ENCODE peak calls at places on chromosomes 3 and 15, in six cellular contexts. J is SK-N-SH, X is nephron progenitor cell, Z is left ventricle myocardium inferior, A is endodermal cell, G is epithelial cell of esophagus. Q is an unnamed sample.

GRCh38 chr15:80609111-80609510 is 86.0 kb upstream of the ABHD17C start:
- DNase-seq in J (no peak), X (no peak), Z (no peak), A (no peak), G (no peak), Q (no peak)

GRCh38 chr3:120170223-120170622 is 76.0 kb upstream of the GSK3B start:
- DNase-seq in J (no peak), X (no peak), Z (no peak), A (no peak), G (peak; percentile 99), Q (no peak)

GRCh38 chr15:30984542-30984941 is 6.9 kb downstream of the MTMR10 start:
- DNase-seq in J (peak; percentile 64), X (no peak), Z (no peak), A (no peak), G (no peak), Q (no peak)

GRCh38 chr15:91298101-91298500 is 198.0 kb downstream of the SV2B start:
- DNase-seq in J (no peak), X (no peak), Z (no peak), A (no peak), G (no peak), Q (no peak)

GRCh38 chr3:118734664-118735063 is 300.0 kb downstream of the IGSF11 start:
- DNase-seq in J (no peak), X (no peak), Z (no peak), A (no peak), G (no peak), Q (no peak)

GRCh38 chr3:38626171-38626570 is 23.3 kb downstream of the SCN5A start:
- DNase-seq in J (no peak), X (no peak), Z (no peak), A (no peak), G (no peak), Q (no peak)

GRCh38 chr3:116057403-116058006 is 387.8 kb downstream of the LSAMP start:
- DNase-seq in J (no peak), X (no peak), Z (no peak), A (no peak), G (no peak), Q (no peak)

GRCh38 chr15:60838206-60838605 is 359.3 kb upstream of the ICE2 start:
- DNase-seq in J (no peak), X (no peak), Z (no peak), A (no peak), G (no peak), Q (no peak)

GRCh38 chr3:134132961-134133360 is 103.2 kb upstream of the SLCO2A1 start:
- DNase-seq in J (no peak), X (no peak), Z (no peak), A (no peak), G (no peak), Q (no peak)

GRCh38 chr3:100436951-100437350 is 35.6 kb downstream of the LNP1 start:
- DNase-seq in J (no peak), X (no peak), Z (no peak), A (no peak), G (no peak), Q (no peak)

GRCh38 chr15:77295446-77295845 is 124.5 kb downstream of the PEAK1 start:
- DNase-seq in J (no peak), X (no peak), Z (no peak), A (no peak), G (peak; percentile 18), Q (no peak)

GRCh38 chr3:189395825-189396224 is 224.1 kb downstream of the TPRG1 start:
- DNase-seq in J (no peak), X (no peak), Z (no peak), A (no peak), G (no peak), Q (no peak)

GRCh38 chr15:77495806-77496589 is 75.3 kb downstream of the HMG20A start:
- DNase-seq in J (no peak), X (no peak), Z (peak; percentile 40), A (no peak), G (no peak), Q (no peak)

DNA sequence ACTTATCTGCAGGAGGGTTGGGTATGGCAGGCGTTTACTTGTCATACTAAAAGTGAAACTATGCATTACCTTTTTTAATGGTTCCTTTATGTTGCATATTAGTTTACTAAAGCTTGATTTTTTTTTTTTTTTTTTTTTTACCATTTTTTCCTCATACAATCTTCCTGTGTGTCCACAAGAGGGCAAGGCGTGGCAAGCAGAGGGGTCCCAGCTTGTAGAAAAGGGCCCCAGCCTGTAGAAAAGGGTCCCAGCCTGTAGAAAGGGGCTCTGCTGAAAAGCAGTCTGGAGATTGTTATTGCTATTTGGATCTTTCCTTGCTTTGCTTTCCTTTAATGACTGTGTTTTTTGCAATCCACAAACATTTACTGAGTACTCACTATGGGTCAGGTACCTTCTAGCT is 21.9 kb downstream of the MKRN2 start:
- DNase-seq in J (peak; percentile 16), X (no peak), Z (no peak), A (no peak), G (no peak), Q (no peak)
- TF ChIP-seq CTCF in J (peak; percentile 42), X (no peak), Z (no peak), A (peak; percentile 59), G (peak; percentile 28), Q (no peak)

GRCh38 chr3:194869482-194870169 is 183.9 kb downstream of the FAM43A start:
- DNase-seq in J (no peak), X (no peak), Z (no peak), A (no peak), G (peak; percentile 81), Q (no peak)
- TF ChIP-seq CTCF in J (no peak), X (no peak), Z (no peak), A (peak; percentile 39), G (peak; percentile 3), Q (no peak)

DNA sequence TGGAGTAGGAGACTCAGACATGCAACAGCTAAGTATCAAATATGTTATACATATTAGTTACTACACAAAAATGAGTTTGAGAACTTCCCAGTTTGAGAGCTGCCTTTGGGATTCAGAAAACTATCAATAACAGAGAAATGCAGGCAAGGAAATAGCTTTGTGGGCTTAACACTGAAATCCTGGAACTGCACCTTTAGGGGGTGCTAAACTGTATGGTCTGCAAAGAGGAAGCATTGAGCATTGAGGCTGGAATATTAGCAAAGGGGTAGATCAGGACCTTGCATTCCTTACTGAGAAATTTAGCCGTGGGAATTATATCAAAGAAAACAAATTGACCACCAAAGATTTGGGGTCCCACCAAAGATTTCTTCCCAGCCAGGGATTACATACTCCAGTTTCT is 580.0 kb downstream of the ZNF385D start:
- DNase-seq in J (peak; percentile 17), X (peak; percentile 10), Z (no peak), A (peak; percentile 66), G (peak; percentile 47), Q (no peak)
- TF ChIP-seq CTCF in J (peak; percentile 53), X (peak; percentile 43), Z (peak; percentile 44), A (peak; percentile 85), G (peak; percentile 68), Q (no peak)

GRCh38 chr3:139934557-139935070 is 371 bp upstream of the CLSTN2 start:
- DNase-seq in J (peak; percentile 89), X (peak; percentile 74), Z (peak; percentile 69), A (peak; percentile 95), G (peak; percentile 23), Q (no peak)
- TF ChIP-seq CTCF in J (peak; percentile 8), X (peak; percentile 46), Z (peak; percentile 53), A (peak; percentile 83), G (peak; percentile 9), Q (no peak)

GRCh38 chr3:44066806-44067205 is 174.9 kb upstream of the TOPAZ1 start:
- DNase-seq in J (no peak), X (no peak), Z (no peak), A (no peak), G (peak; percentile 47), Q (peak; percentile 23)

GRCh38 chr3:44067431-44067830 is 174.3 kb upstream of the TOPAZ1 start:
- DNase-seq in J (no peak), X (no peak), Z (no peak), A (no peak), G (no peak), Q (peak; percentile 57)

GRCh38 chr3:44065311-44065710 is 176.4 kb upstream of the TOPAZ1 start:
- DNase-seq in J (peak; percentile 64), X (no peak), Z (no peak), A (no peak), G (peak; percentile 70), Q (no peak)

GRCh38 chr3:44068753-44069152 is 172.9 kb upstream of the TOPAZ1 start:
- DNase-seq in J (no peak), X (no peak), Z (no peak), A (no peak), G (no peak), Q (no peak)

GRCh38 chr3:44065741-44066140 is 175.9 kb upstream of the TOPAZ1 start:
- DNase-seq in J (peak; percentile 63), X (no peak), Z (no peak), A (peak; percentile 75), G (no peak), Q (peak; percentile 62)
- TF ChIP-seq CTCF in J (peak; percentile 48), X (no peak), Z (no peak), A (peak; percentile 66), G (peak; percentile 4), Q (no peak)

DNA sequence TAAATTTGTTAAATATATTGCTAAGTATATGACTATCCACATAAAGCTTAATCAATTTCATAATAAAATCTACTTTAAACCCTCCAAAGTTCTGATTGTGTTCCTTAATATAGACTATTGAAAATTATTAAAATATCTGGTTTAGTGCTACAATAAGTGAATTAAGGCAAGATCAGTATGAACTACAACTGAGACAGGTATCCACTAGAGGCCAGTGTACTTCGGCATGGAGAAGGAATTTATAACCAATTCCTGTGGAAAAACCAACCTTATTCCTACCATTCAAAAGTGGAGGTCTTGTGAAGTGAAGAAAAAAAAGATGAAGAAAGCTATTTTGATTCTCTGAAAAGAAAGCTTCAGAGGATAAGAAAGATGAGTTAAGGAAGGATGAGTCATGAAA is 237.7 kb downstream of the SUCLG2 start:
- DNase-seq in J (no peak), X (no peak), Z (no peak), A (no peak), G (no peak), Q (no peak)
- TF ChIP-seq CTCF in J (peak; percentile 42), X (no peak), Z (no peak), A (peak; percentile 50), G (no peak), Q (no peak)

GRCh38 chr3:88180398-88180999 is 30.7 kb downstream of the C3orf38 start:
- DNase-seq in J (peak; percentile 7), X (no peak), Z (no peak), A (no peak), G (peak; percentile 54), Q (no peak)
- TF ChIP-seq CTCF in J (peak; percentile 62), X (peak; percentile 16), Z (peak; percentile 58), A (peak; percentile 72), G (peak; percentile 44), Q (no peak)

Q was measured in lower leg skin.